ENCODE peak calls at places on chromosomes 11 and 22, in five cellular contexts. L, R, Y, M and B are unnamed samples.

GRCh38 chr11:18393581-18394299 is 623 bp upstream of the LDHA start:
- DNase-seq in M (no peak), Y (no peak), R (no peak), L (no peak), B (no peak)

GRCh38 chr22:49934144-49934890 is 15.9 kb downstream of the CRELD2 start:
- DNase-seq in L (no peak), M (no peak), Y (peak), R (peak), B (peak)

GRCh38 chr11:113681282-113681681 is 24.8 kb downstream of the TMPRSS5 start:
- DNase-seq in L (no peak), Y (no peak), R (no peak), M (no peak), B (no peak)

GRCh38 chr11:7964873-7965272 is 374 bp downstream of the NLRP10 start:
- DNase-seq in Y (no peak), L (no peak), R (no peak), M (peak), B (no peak)

GRCh38 chr11:19444231-19444630 is 203.5 kb upstream of the E2F8 start:
- DNase-seq in Y (no peak), L (no peak), R (no peak), M (no peak), B (no peak)

GRCh38 chr22:21068681-21069276 is 23.0 kb downstream of the LRRC74B start:
- DNase-seq in M (no peak), Y (no peak), L (no peak), R (no peak), B (no peak)

GRCh38 chr11:44185522-44185921 is 90.0 kb downstream of the EXT2 start:
- DNase-seq in Y (no peak), L (no peak), R (no peak), M (no peak), B (no peak)

GRCh38 chr22:43136255-43136654 is 6.9 kb downstream of the MCAT start:
- DNase-seq in Y (peak), M (no peak), L (no peak), R (peak), B (no peak)

GRCh38 chr22:41555325-41555724 is 5.5 kb upstream of the CSDC2 start:
- DNase-seq in R (no peak), M (no peak), L (no peak), Y (no peak), B (no peak)

GRCh38 chr22:17431179-17431578 is 61.9 kb downstream of the CECR2 start:
- DNase-seq in R (no peak), L (no peak), M (no peak), Y (no peak), B (no peak)

GRCh38 chr22:40210814-40211213 is 33.1 kb downstream of the TNRC6B start:
- DNase-seq in Y (no peak), R (no peak), M (no peak), L (no peak), B (no peak)

GRCh38 chr11:17989306-17989705 is 23.5 kb downstream of the SERGEF start:
- DNase-seq in R (no peak), Y (no peak), L (no peak), M (no peak), B (no peak)

GRCh38 chr11:68673991-68674390 is 10.4 kb upstream of the GAL start:
- DNase-seq in R (no peak), M (no peak), L (no peak), Y (no peak), B (no peak)

GRCh38 chr11:75508051-75508561 is 17.6 kb downstream of the GDPD5 start:
- DNase-seq in M (no peak), Y (peak), R (no peak), L (no peak), B (peak)

GRCh38 chr11:18650859-18651557 is 16.9 kb upstream of the SPTY2D1 start:
- DNase-seq in R (peak), L (no peak), M (peak), Y (peak), B (peak)

GRCh38 chr22:36756746-36757607 is 18.9 kb downstream of the IFT27 start:
- DNase-seq in M (no peak), L (no peak), R (no peak), Y (no peak), B (no peak)

GRCh38 chr11:132864811-132865576 is 667.3 kb downstream of the OPCML start:
- DNase-seq in L (no peak), R (no peak), Y (no peak), M (no peak), B (no peak)

GRCh38 chr11:65903068-65903481 is 2.9 kb upstream of the FOSL1 start:
- DNase-seq in L (peak), R (peak), M (no peak), Y (no peak), B (no peak)

GRCh38 chr22:46941958-46942815 is 179.7 kb downstream of the TBC1D22A start:
- DNase-seq in Y (no peak), L (no peak), R (no peak), M (peak), B (no peak)